ENCODE peak calls at places on chromosome 14, in four cellular contexts. B is tibial artery, C is psoas muscle, D is HFF-Myc. E is an unnamed sample.

GRCh38 chr14:68951051-68951797 is 27.9 kb downstream of the ACTN1 start:
- DNase-seq in B (peak; percentile 94), C (peak; percentile 87), D (peak; percentile 89), E (peak; percentile 95)

GRCh38 chr14:67851785-67852410 is 32.3 kb downstream of the RAD51B start:
- DNase-seq in B (no peak), C (no peak), D (no peak), E (no peak)

GRCh38 chr14:66046035-66046434 is 440.1 kb upstream of the CCDC196 start:
- DNase-seq in B (no peak), C (no peak), D (no peak), E (no peak)

GRCh38 chr14:93960108-93960475 is 16.3 kb downstream of the ASB2 start:
- DNase-seq in B (no peak), C (no peak), D (no peak), E (no peak)

GRCh38 chr14:73253323-73253610 is 16.0 kb downstream of the PAPLN start:
- DNase-seq in B (no peak), C (no peak), D (no peak), E (no peak)

GRCh38 chr14:94393474-94393873 is 5.1 kb upstream of the SERPINA1 start:
- DNase-seq in B (no peak), C (no peak), D (no peak), E (no peak)

GRCh38 chr14:67620217-67620789 is 583 bp downstream of the ARG2 start:
- DNase-seq in B (no peak), C (no peak), D (no peak), E (no peak)

GRCh38 chr14:56953884-56954283 is 143.6 kb upstream of the OTX2 start:
- DNase-seq in B (no peak), C (no peak), D (no peak), E (no peak)

GRCh38 chr14:72700338-72701231 is 193.3 kb downstream of the DPF3 start:
- DNase-seq in B (no peak), C (no peak), D (no peak), E (no peak)

GRCh38 chr14:21521526-21521925 is 4.6 kb downstream of the SALL2 start:
- DNase-seq in B (no peak), C (no peak), D (no peak), E (no peak)

GRCh38 chr14:105776924-105777323 is 250.5 kb downstream of the TMEM121 start:
- DNase-seq in B (no peak), C (no peak), D (no peak), E (no peak)

GRCh38 chr14:63544641-63545234 is 1.6 kb upstream of the PPP2R5E start:
- DNase-seq in B (no peak), C (no peak), D (no peak), E (no peak)

GRCh38 chr14:42110167-42110566 is 503.5 kb downstream of the LRFN5 start:
- DNase-seq in B (no peak), C (no peak), D (peak; percentile 25), E (no peak)

GRCh38 chr14:51867753-51868152 is 7.3 kb downstream of the GNG2 start:
- DNase-seq in B (no peak), C (no peak), D (no peak), E (no peak)

GRCh38 chr14:105026789-105027563 is 6.1 kb upstream of the CDCA4 start:
- DNase-seq in B (no peak), C (no peak), D (no peak), E (no peak)

GRCh38 chr14:101363261-101363555 is 198.1 kb upstream of the DIO3 start:
- DNase-seq in B (no peak), C (no peak), D (no peak), E (no peak)

GRCh38 chr14:101362529-101363260 is 198.6 kb upstream of the DIO3 start:
- DNase-seq in B (no peak), C (no peak), D (no peak), E (no peak)

GRCh38 chr14:101365329-101366158 is 195.8 kb upstream of the DIO3 start:
- DNase-seq in B (peak; percentile 64), C (peak; percentile 46), D (no peak), E (peak; percentile 65)

GRCh38 chr14:101363880-101364391 is 197.4 kb upstream of the DIO3 start:
- DNase-seq in B (no peak), C (no peak), D (no peak), E (no peak)

GRCh38 chr14:101364503-101365328 is 196.6 kb upstream of the DIO3 start:
- DNase-seq in B (peak; percentile 96), C (peak; percentile 87), D (no peak), E (peak; percentile 80)
- H3K4me3 ChIP-seq in B (peak overlapping the region; percentile 49), C (no peak overlapping the region), D (no peak overlapping the region), E (no peak overlapping the region)

GRCh38 chr14:39266871-39267591 is 33.3 kb downstream of the MIA2 start:
- DNase-seq in B (peak; percentile 77), C (peak; percentile 85), D (peak; percentile 63), E (peak; percentile 66)

GRCh38 chr14:39267592-39268112 is 33.9 kb downstream of the MIA2 start:
- DNase-seq in B (no peak), C (no peak), D (no peak), E (no peak)

GRCh38 chr14:39265741-39266588 is 32.2 kb downstream of the MIA2 start:
- DNase-seq in B (no peak), C (no peak), D (no peak), E (no peak)

GRCh38 chr14:39266589-39266870 is 32.8 kb downstream of the MIA2 start:
- DNase-seq in B (peak; percentile 51), C (peak; percentile 72), D (no peak), E (peak; percentile 45)

DNA sequence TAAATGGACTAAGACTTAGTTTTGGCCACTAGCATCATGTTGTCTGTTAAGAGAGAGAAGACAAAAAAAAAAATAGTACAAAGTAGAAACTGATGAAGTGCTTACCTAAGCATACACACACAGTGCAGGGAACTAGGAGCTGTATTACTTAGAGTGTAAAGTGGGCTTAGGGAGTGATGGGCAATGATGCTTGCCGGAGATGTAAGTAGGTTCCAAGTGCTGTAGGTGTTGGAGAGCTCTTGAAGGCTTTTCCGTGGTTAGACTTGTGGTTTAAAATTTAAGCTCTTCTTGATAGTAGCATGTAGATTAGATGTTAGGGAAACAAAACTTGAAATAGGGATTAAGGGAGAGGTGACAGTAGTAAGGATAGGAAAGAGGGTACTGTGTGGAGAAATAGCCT is 34.7 kb downstream of the MIA2 start:
- DNase-seq in B (no peak), C (no peak), D (no peak), E (no peak)
- H3K4me3 ChIP-seq in B (peak overlapping the region; percentile 90), C (peak overlapping the region; percentile 95), D (peak overlapping the region; percentile 83), E (no peak overlapping the region)

GRCh38 chr14:91898256-91898843 is 31.0 kb upstream of the TC2N start:
- DNase-seq in B (no peak), C (no peak), D (no peak), E (no peak)

GRCh38 chr14:91899213-91899612 is 31.9 kb upstream of the TC2N start:
- DNase-seq in B (no peak), C (no peak), D (no peak), E (no peak)

GRCh38 chr14:91893659-91894058 is 26.3 kb upstream of the TC2N start:
- DNase-seq in B (no peak), C (no peak), D (no peak), E (no peak)

GRCh38 chr14:91897121-91897701 is 29.9 kb upstream of the TC2N start:
- DNase-seq in B (peak; percentile 82), C (peak; percentile 56), D (no peak), E (no peak)

GRCh38 chr14:91896419-91896818 is 29.1 kb upstream of the TC2N start:
- DNase-seq in B (no peak), C (no peak), D (no peak), E (no peak)
- H3K4me3 ChIP-seq in B (no peak overlapping the region), C (no peak overlapping the region), D (no peak overlapping the region), E (no peak overlapping the region)

GRCh38 chr14:99724196-99724891 is 40.2 kb downstream of the CYP46A1 start:
- DNase-seq in B (no peak), C (no peak), D (no peak), E (no peak)
- H3K4me3 ChIP-seq in B (no peak overlapping the region), C (no peak overlapping the region), D (no peak overlapping the region), E (no peak overlapping the region)

DNA sequence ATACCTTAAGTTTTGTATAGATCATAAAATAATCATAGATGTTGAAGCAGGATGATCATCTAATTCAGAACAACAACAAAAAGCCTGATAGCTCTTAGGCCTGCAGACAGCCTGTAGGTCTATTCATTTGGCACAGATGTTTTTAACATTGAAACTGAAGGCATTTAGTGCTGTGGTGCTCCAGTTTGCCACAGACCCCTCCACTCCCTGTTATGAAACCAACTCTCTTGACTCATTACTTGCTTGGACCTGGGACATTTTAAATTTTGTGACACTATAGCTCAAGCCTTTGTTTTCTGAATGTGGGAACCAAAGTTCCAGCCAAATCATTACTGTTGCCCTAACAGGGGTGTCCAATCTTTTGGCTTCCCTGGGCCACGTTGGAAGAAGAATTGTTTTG is 9.1 kb downstream of the PRKCH start:
- DNase-seq in B (no peak), C (no peak), D (no peak), E (no peak)
- H3K4me3 ChIP-seq in B (no peak overlapping the region), C (no peak overlapping the region), D (no peak overlapping the region), E (no peak overlapping the region)

DNA sequence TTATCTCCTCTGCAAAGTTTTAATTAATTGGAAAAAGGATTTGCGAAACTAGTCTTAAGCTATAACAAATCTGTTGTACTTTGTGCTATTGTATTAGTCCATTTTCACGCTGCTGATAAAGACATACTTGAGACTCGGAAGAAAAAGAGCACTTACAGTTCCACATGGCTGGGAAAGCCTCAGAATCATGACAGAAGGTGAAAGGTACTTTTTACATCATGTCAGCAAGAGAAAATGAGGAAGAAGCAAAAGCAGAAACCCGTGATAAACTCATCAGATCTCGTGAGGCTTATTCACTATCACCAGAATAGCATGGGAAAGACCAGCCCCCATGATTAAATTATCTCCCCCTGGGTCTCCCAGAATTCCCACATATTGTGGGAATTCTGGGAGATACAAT is 118.1 kb upstream of the PRKD1 start:
- DNase-seq in B (no peak), C (no peak), D (no peak), E (no peak)
- H3K4me3 ChIP-seq in B (no peak overlapping the region), C (no peak overlapping the region), D (no peak overlapping the region), E (no peak overlapping the region)

GRCh38 chr14:24149302-24149969 is 2.1 kb downstream of the RNF31 start:
- DNase-seq in B (no peak), C (no peak), D (no peak), E (no peak)

GRCh38 chr14:24151404-24152080 is 4.2 kb downstream of the RNF31 start:
- DNase-seq in B (no peak), C (no peak), D (no peak), E (no peak)

GRCh38 chr14:24150567-24150966 is 3.3 kb downstream of the RNF31 start:
- DNase-seq in B (no peak), C (no peak), D (no peak), E (no peak)

GRCh38 chr14:24150993-24151392 is 3.7 kb downstream of the RNF31 start:
- DNase-seq in B (no peak), C (no peak), D (no peak), E (no peak)

GRCh38 chr14:24150061-24150460 is 2.8 kb downstream of the RNF31 start:
- DNase-seq in B (no peak), C (no peak), D (no peak), E (no peak)
- H3K4me3 ChIP-seq in B (no peak overlapping the region), C (no peak overlapping the region), D (no peak overlapping the region), E (no peak overlapping the region)

GRCh38 chr14:76376409-76376877 is 506 bp downstream of the ESRRB start:
- DNase-seq in B (no peak), C (no peak), D (no peak), E (no peak)
- H3K4me3 ChIP-seq in B (peak overlapping the region; percentile 40), C (peak overlapping the region; percentile 53), D (peak overlapping the region; percentile 13), E (no peak overlapping the region)

E was measured in lower leg skin.